ENCODE peak calls at places on chromosomes 12 and 14, in five cellular contexts. T, F, Z, R and W are unnamed samples.

GRCh38 chr12:78085562-78086182 is 255.0 kb downstream of the NAV3 start:
- DNase-seq in T (no peak), F (peak; percentile 57), Z (peak; percentile 49), R (no peak), W (peak; percentile 17)

GRCh38 chr12:113040722-113041168 is 15.8 kb upstream of the DTX1 start:
- DNase-seq in T (no peak), F (peak; percentile 25), Z (peak; percentile 98), R (peak; percentile 59), W (peak; percentile 91)

GRCh38 chr12:98725481-98726247 is 80.6 kb downstream of the APAF1 start:
- DNase-seq in T (no peak), F (peak; percentile 75), Z (peak; percentile 72), R (peak; percentile 21), W (peak; percentile 68)

GRCh38 chr12:71223139-71223538 is 65.3 kb upstream of the TSPAN8 start:
- DNase-seq in T (no peak), F (no peak), Z (no peak), R (no peak), W (no peak)

GRCh38 chr12:113766133-113766879 is 199.8 kb downstream of the RBM19 start:
- DNase-seq in T (no peak), F (no peak), Z (no peak), R (no peak), W (no peak)

GRCh38 chr14:52015411-52016030 is 26.2 kb downstream of the RTRAF start:
- DNase-seq in T (no peak), F (no peak), Z (no peak), R (peak; percentile 19), W (peak; percentile 23)

GRCh38 chr14:69153848-69154208 is 909 bp upstream of the DCAF5 start:
- DNase-seq in T (no peak), F (peak; percentile 29), Z (peak; percentile 31), R (no peak), W (peak; percentile 35)

GRCh38 chr12:74537126-74537706 is 419 bp upstream of the ATXN7L3B start:
- DNase-seq in T (no peak), F (peak; percentile 44), Z (peak; percentile 71), R (peak; percentile 50), W (peak; percentile 66)

GRCh38 chr12:49212572-49212971 is 23.7 kb upstream of the TUBA1A start:
- DNase-seq in T (no peak), F (no peak), Z (no peak), R (no peak), W (no peak)

GRCh38 chr12:49565119-49565955 is 2.6 kb downstream of the MCRS1 start:
- DNase-seq in T (no peak), F (no peak), Z (no peak), R (no peak), W (no peak)

GRCh38 chr14:76946753-76947077 is 81.8 kb downstream of the IRF2BPL start:
- DNase-seq in T (no peak), F (no peak), Z (no peak), R (no peak), W (no peak)

GRCh38 chr12:114735011-114735410 is 51.0 kb upstream of the TBX3 start:
- DNase-seq in T (no peak), F (no peak), Z (no peak), R (no peak), W (no peak)

GRCh38 chr12:118999107-118999506 is 17.8 kb downstream of the SRRM4 start:
- DNase-seq in T (no peak), F (no peak), Z (no peak), R (no peak), W (no peak)

GRCh38 chr14:100776681-100777365 is 49.1 kb upstream of the MEG3 start:
- DNase-seq in T (no peak), F (no peak), Z (no peak), R (no peak), W (no peak)

GRCh38 chr14:72535485-72535884 is 358.4 kb downstream of the DPF3 start:
- DNase-seq in T (no peak), F (no peak), Z (no peak), R (no peak), W (no peak)

GRCh38 chr12:49609875-49610154 is 4.4 kb upstream of the FAM186B start:
- DNase-seq in T (no peak), F (no peak), Z (no peak), R (no peak), W (no peak)

GRCh38 chr12:111328138-111328537 is 40.8 kb downstream of the PHETA1 start:
- DNase-seq in T (no peak), F (no peak), Z (no peak), R (no peak), W (no peak)

GRCh38 chr12:91894911-91895310 is 250.7 kb downstream of the BTG1 start:
- DNase-seq in T (no peak), F (no peak), Z (no peak), R (no peak), W (no peak)

GRCh38 chr14:37150414-37150813 is 22.0 kb downstream of the SLC25A21 start:
- DNase-seq in T (no peak), F (peak; percentile 16), Z (peak; percentile 35), R (no peak), W (peak; percentile 45)

GRCh38 chr14:61341275-61342210 is 20.2 kb downstream of the PRKCH start:
- DNase-seq in T (no peak), F (no peak), Z (no peak), R (no peak), W (no peak)